ENCODE peak calls at places on chromosome 2, in five cellular contexts. One of them, this sample, is unnamed.

GRCh38 chr2:160411167-160411566 is 82.4 kb downstream of the RBMS1 start:
- DNase-seq in iPS-NIHi11: no peak
- DNase-seq in EL: peak
- DNase-seq in upper lobe of right lung: no peak
- DNase-seq in occipital lobe: no peak
- DNase-seq in this sample: peak

GRCh38 chr2:238183846-238184245 is 19.6 kb downstream of the ILKAP start:
- DNase-seq in iPS-NIHi11: no peak
- DNase-seq in EL: no peak
- DNase-seq in upper lobe of right lung: no peak
- DNase-seq in occipital lobe: no peak
- DNase-seq in this sample: no peak

GRCh38 chr2:200763422-200763821 is 48.3 kb upstream of the BZW1 start:
- DNase-seq in iPS-NIHi11: no peak
- DNase-seq in EL: no peak
- DNase-seq in upper lobe of right lung: no peak
- DNase-seq in occipital lobe: no peak
- DNase-seq in this sample: no peak

GRCh38 chr2:44358498-44358897 is 2.8 kb downstream of the PREPL start:
- DNase-seq in iPS-NIHi11: no peak
- DNase-seq in EL: peak
- DNase-seq in upper lobe of right lung: peak
- DNase-seq in occipital lobe: no peak
- DNase-seq in this sample: peak

GRCh38 chr2:75224636-75225094 is 25.3 kb upstream of the TACR1 start:
- DNase-seq in iPS-NIHi11: no peak
- DNase-seq in EL: no peak
- DNase-seq in upper lobe of right lung: no peak
- DNase-seq in occipital lobe: no peak
- DNase-seq in this sample: no peak

GRCh38 chr2:122007577-122007976 is 252.1 kb downstream of the TSN start:
- DNase-seq in iPS-NIHi11: no peak
- DNase-seq in EL: no peak
- DNase-seq in upper lobe of right lung: no peak
- DNase-seq in occipital lobe: no peak
- DNase-seq in this sample: no peak

GRCh38 chr2:182767578-182767977 is 51.5 kb downstream of the DNAJC10 start:
- DNase-seq in iPS-NIHi11: peak
- DNase-seq in EL: peak
- DNase-seq in upper lobe of right lung: no peak
- DNase-seq in occipital lobe: no peak
- DNase-seq in this sample: no peak

GRCh38 chr2:178404380-178404767 is 46.6 kb downstream of the PRKRA start:
- DNase-seq in iPS-NIHi11: no peak
- DNase-seq in EL: peak
- DNase-seq in upper lobe of right lung: no peak
- DNase-seq in occipital lobe: no peak
- DNase-seq in this sample: no peak

GRCh38 chr2:76569819-76570218 is 859.1 kb upstream of the GCFC2 start:
- DNase-seq in iPS-NIHi11: no peak
- DNase-seq in EL: no peak
- DNase-seq in upper lobe of right lung: no peak
- DNase-seq in occipital lobe: no peak
- DNase-seq in this sample: no peak